ENCODE peak calls at places on chromosomes 2 and 18, in four cellular contexts. Z is tibial nerve, P is fibroblast of villous mesenchyme, M is cardiac fibroblast. N is an unnamed sample.

GRCh38 chr2:105539331-105539730 is 140.5 kb upstream of the FHL2 start:
- DNase-seq in Z (no peak), P (no peak), M (no peak), N (no peak)

GRCh38 chr18:44682181-44682870 is 1.6 kb downstream of the SETBP1 start:
- DNase-seq in Z (peak; percentile 36), P (no peak), M (no peak), N (no peak)

GRCh38 chr2:217075225-217075802 is 215.4 kb upstream of the TNP1 start:
- DNase-seq in Z (peak; percentile 13), P (peak; percentile 91), M (peak; percentile 61), N (no peak)

GRCh38 chr18:69495338-69495737 is 94.7 kb downstream of the DOK6 start:
- DNase-seq in Z (no peak), P (no peak), M (no peak), N (no peak)

GRCh38 chr2:229610871-229611270 is 103.5 kb downstream of the DNER start:
- DNase-seq in Z (no peak), P (peak; percentile 22), M (peak; percentile 92), N (no peak)

GRCh38 chr2:196459539-196459938 is 180.0 kb upstream of the CCDC150 start:
- DNase-seq in Z (no peak), P (peak; percentile 62), M (peak; percentile 40), N (no peak)

GRCh38 chr2:213545481-213545880 is 261.2 kb downstream of the SPAG16 start:
- DNase-seq in Z (no peak), P (no peak), M (no peak), N (no peak)

GRCh38 chr2:182504903-182505302 is 78.1 kb upstream of the PDE1A start:
- DNase-seq in Z (no peak), P (peak; percentile 91), M (peak; percentile 88), N (no peak)

GRCh38 chr2:189153608-189154007 is 26.0 kb downstream of the COL5A2 start:
- DNase-seq in Z (no peak), P (peak; percentile 86), M (peak; percentile 90), N (no peak)

GRCh38 chr2:238104521-238105311 is 4.6 kb downstream of the ESPNL start:
- DNase-seq in Z (no peak), P (no peak), M (no peak), N (no peak)

GRCh38 chr2:149125031-149125725 is 86.7 kb downstream of the LYPD6B start:
- DNase-seq in Z (no peak), P (no peak), M (no peak), N (no peak)

GRCh38 chr18:59067873-59068272 is 71.8 kb upstream of the SEC11C start:
- DNase-seq in Z (peak; percentile 56), P (peak; percentile 48), M (peak; percentile 55), N (no peak)

GRCh38 chr18:215448-216010 is 52.3 kb downstream of the THOC1 start:
- DNase-seq in Z (no peak), P (no peak), M (no peak), N (no peak)

GRCh38 chr18:69469444-69469919 is 68.8 kb downstream of the DOK6 start:
- DNase-seq in Z (no peak), P (peak; percentile 16), M (peak; percentile 26), N (no peak)

GRCh38 chr2:151614606-151615306 is 119.5 kb downstream of the NEB start:
- DNase-seq in Z (no peak), P (no peak), M (no peak), N (no peak)

GRCh38 chr2:237723613-237724012 is 75.0 kb upstream of the RBM44 start:
- DNase-seq in Z (no peak), P (peak; percentile 90), M (peak; percentile 67), N (no peak)

GRCh38 chr2:95277246-95277906 is 3.1 kb downstream of the PROM2 start:
- DNase-seq in Z (no peak), P (no peak), M (peak; percentile 3), N (peak; percentile 18)

GRCh38 chr2:8457620-8458255 is 224.1 kb upstream of the ID2 start:
- DNase-seq in Z (no peak), P (no peak), M (no peak), N (no peak)

GRCh38 chr18:37450434-37451133 is 115.0 kb downstream of the CELF4 start:
- DNase-seq in Z (no peak), P (no peak), M (no peak), N (no peak)

GRCh38 chr18:35971661-35972196 is 750 bp upstream of the RMP24 start:
- DNase-seq in Z (no peak), P (no peak), M (no peak), N (no peak)

GRCh38 chr2:20356042-20356441 is 5.4 kb upstream of the PUM2 start:
- DNase-seq in Z (no peak), P (peak; percentile 94), M (peak; percentile 82), N (no peak)

GRCh38 chr2:52810460-52810859 is 957.1 kb upstream of the CHAC2 start:
- DNase-seq in Z (no peak), P (peak; percentile 20), M (peak; percentile 43), N (no peak)

GRCh38 chr18:21004721-21005120 is 106.9 kb downstream of the ROCK1 start:
- DNase-seq in Z (peak; percentile 60), P (peak; percentile 92), M (peak; percentile 98), N (no peak)

GRCh38 chr2:11483806-11484147 is 17.8 kb upstream of the E2F6 start:
- DNase-seq in Z (no peak), P (no peak), M (no peak), N (no peak)
- H3K4me3 ChIP-seq in Z (no peak overlapping the region), P (no peak overlapping the region), M (no peak overlapping the region), N (peak overlapping the region; percentile 77)

DNA sequence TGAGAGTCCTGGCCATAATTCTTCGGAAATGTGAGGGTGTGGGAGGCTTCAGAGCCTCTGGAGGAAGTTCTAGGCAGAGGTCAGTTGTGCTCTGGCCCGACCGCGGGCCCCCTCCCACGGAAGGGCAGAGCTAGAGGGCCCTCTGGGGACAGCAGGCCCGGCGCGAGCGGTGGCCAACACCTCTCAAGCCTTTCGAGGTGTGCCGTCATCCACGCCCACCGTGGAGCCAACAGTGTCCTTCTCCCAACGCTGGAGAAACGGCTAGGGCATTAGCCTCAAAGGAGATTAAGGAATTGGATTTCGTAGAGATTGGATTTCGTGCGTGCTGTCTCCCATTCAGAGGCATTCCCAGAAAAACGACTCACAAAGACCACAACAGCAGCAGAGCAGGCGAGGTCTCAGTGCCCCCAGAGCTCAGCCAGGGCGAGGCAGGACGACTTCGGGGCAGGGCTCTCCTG is 2.1 kb upstream of the MTCL1 start:
- DNase-seq in Z (no peak), P (no peak), M (no peak), N (no peak)
- TF ChIP-seq CTCF in Z (no peak), P (no peak), M (no peak), N (no peak)

GRCh38 chr2:64858541-64859031 is 130.6 kb upstream of the SLC1A4 start:
- DNase-seq in Z (no peak), P (no peak), M (peak; percentile 47), N (no peak)
- H3K4me3 ChIP-seq in Z (no peak overlapping the region), P (no peak overlapping the region), M (no peak overlapping the region), N (no peak overlapping the region)

DNA sequence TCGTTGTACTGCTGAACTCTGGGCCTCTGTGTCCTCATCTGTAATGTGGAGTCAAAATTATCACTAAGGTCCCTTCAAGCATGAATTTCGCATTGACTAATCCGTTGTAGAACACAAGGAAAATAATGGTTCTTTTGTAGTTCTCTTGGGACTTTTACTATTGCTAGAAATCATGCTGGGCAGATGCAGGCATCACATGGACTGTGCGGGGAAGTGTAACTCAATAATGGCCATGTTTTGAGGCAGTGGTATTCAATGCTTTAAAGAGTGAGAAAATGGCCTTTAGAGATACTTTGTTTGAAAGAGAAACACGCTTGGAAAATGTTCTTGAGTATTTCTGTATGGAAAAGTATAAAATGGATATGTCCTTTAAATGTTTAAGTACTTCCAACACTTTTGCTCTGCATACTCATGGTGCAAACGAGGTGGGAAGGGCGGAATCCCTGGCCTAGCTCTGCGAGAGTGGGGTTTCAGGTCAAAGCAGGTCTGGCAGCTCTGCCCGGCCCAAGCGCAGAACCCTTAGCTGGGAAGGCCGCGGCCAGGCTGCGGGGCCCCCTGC is 117.3 kb upstream of the MSTN start:
- DNase-seq in Z (no peak), P (no peak), M (no peak), N (no peak)
- TF ChIP-seq CTCF in Z (no peak), P (no peak), M (no peak), N (no peak)

GRCh38 chr2:47272031-47272864 is 117.1 kb upstream of the STPG4 start:
- DNase-seq in Z (peak; percentile 47), P (peak; percentile 72), M (peak; percentile 53), N (peak; percentile 58)
- H3K4me3 ChIP-seq in Z (peak overlapping the region; percentile 23), P (peak overlapping the region; percentile 45), M (peak overlapping the region; percentile 17), N (peak overlapping the region; percentile 34)

GRCh38 chr2:31402388-31402787 is 12.2 kb downstream of the XDH start:
- DNase-seq in Z (no peak), P (no peak), M (peak; percentile 41), N (no peak)

GRCh38 chr2:31404302-31404701 is 10.2 kb downstream of the XDH start:
- DNase-seq in Z (no peak), P (no peak), M (no peak), N (no peak)

GRCh38 chr2:31401580-31401979 is 13.0 kb downstream of the XDH start:
- DNase-seq in Z (no peak), P (peak; percentile 79), M (peak; percentile 96), N (no peak)

GRCh38 chr2:31397099-31397498 is 17.4 kb downstream of the XDH start:
- DNase-seq in Z (no peak), P (no peak), M (no peak), N (no peak)

GRCh38 chr2:31398881-31399280 is 15.7 kb downstream of the XDH start:
- DNase-seq in Z (no peak), P (no peak), M (no peak), N (no peak)
- TF ChIP-seq CTCF in Z (no peak), P (no peak), M (no peak), N (no peak)

DNA sequence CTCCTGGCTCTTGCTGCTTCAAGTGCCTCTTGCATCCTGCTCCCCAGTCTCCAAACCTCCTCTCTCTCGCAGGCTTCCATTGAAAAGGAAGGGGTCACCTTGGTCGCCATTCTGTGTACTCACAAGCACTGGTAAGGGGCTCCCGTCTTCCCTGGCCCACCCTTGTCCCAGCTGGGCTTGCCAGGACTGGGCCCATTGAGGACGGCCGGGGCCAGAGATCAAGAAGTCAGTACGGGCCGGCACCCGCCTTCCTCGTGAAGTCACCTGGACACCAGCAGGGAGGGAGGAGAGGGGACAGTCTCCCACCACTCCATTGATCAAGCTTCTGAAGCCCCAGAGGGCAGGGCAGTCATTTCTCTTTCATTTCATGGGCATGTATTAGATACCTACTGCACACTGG is 16.0 kb upstream of the CATIP start:
- DNase-seq in Z (no peak), P (no peak), M (no peak), N (no peak)
- H3K4me3 ChIP-seq in Z (no peak overlapping the region), P (no peak overlapping the region), M (no peak overlapping the region), N (no peak overlapping the region)

DNA sequence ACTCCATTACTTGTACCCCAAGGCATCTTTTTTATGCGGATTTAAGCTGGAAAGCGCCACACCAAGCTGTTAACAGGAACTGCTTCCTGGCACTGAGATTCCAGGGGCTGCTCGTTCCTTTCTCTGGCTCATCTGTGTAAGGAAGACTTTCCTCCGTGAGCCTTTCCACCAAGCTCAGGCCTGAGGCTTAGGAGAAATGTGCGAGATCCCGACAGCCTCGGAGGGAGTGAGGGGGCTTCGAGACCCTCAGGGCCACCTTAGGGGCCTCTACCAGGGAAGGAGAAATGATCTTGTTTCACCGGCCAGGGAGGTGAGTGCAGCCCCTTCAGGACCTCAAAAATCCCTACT is 17.1 kb downstream of the B3GNT7 start:
- DNase-seq in Z (no peak), P (no peak), M (no peak), N (no peak)
- TF ChIP-seq CTCF in Z (no peak), P (no peak), M (no peak), N (no peak)

GRCh38 chr2:233250985-233251305 is 528 bp upstream of the ATG16L1 start:
- DNase-seq in Z (no peak), P (no peak), M (no peak), N (no peak)
- H3K4me3 ChIP-seq in Z (no peak overlapping the region), P (peak overlapping the region; percentile 79), M (peak overlapping the region; percentile 4), N (peak overlapping the region; percentile 87)

N was measured in dorsolateral prefrontal cortex.